ENCODE peak calls at places on chromosomes 2 and 18, in six cellular contexts. One of them, this sample, is unnamed. For H3K4me1, the result is how much of the 10 kb centered on the place peaks cover.

GRCh38 chr2:195533771-195534642 is 123.0 kb upstream of the SLC39A10 start:
- DNase-seq in fibroblast of lung: peak
- DNase-seq in PC-3: peak
- DNase-seq in endodermal cell: peak
- DNase-seq in colonic mucosa: no peak
- DNase-seq in SK-N-SH: no peak
- DNase-seq in this sample: peak

GRCh38 chr2:75431276-75431675 is 129.5 kb downstream of the EVA1A start:
- DNase-seq in fibroblast of lung: no peak
- DNase-seq in PC-3: no peak
- DNase-seq in endodermal cell: no peak
- DNase-seq in colonic mucosa: no peak
- DNase-seq in SK-N-SH: no peak
- DNase-seq in this sample: no peak

GRCh38 chr2:216535454-216535995 is 36.9 kb downstream of the RPL37A start:
- DNase-seq in fibroblast of lung: peak
- DNase-seq in PC-3: peak
- DNase-seq in endodermal cell: peak
- DNase-seq in colonic mucosa: no peak
- DNase-seq in SK-N-SH: no peak
- DNase-seq in this sample: peak

GRCh38 chr18:74451148-74451547 is 6.0 kb downstream of the DIPK1C start:
- DNase-seq in fibroblast of lung: no peak
- DNase-seq in PC-3: no peak
- DNase-seq in endodermal cell: no peak
- DNase-seq in colonic mucosa: no peak
- DNase-seq in SK-N-SH: no peak
- DNase-seq in this sample: no peak

GRCh38 chr2:83103602-83104001 is 1355.5 kb downstream of the SUCLG1 start:
- DNase-seq in fibroblast of lung: peak
- DNase-seq in PC-3: peak
- DNase-seq in endodermal cell: no peak
- DNase-seq in colonic mucosa: no peak
- DNase-seq in SK-N-SH: no peak
- DNase-seq in this sample: peak

GRCh38 chr2:32479224-32479623 is 122.4 kb downstream of the BIRC6 start:
- DNase-seq in fibroblast of lung: peak
- DNase-seq in PC-3: no peak
- DNase-seq in endodermal cell: no peak
- DNase-seq in colonic mucosa: no peak
- DNase-seq in SK-N-SH: no peak
- DNase-seq in this sample: peak

GRCh38 chr2:9336209-9336533 is 87.2 kb downstream of the ITGB1BP1 start:
- DNase-seq in fibroblast of lung: peak
- DNase-seq in PC-3: no peak
- DNase-seq in endodermal cell: no peak
- DNase-seq in colonic mucosa: no peak
- DNase-seq in SK-N-SH: peak
- DNase-seq in this sample: no peak

GRCh38 chr2:98219152-98219551 is 127.1 kb upstream of the CNGA3 start:
- DNase-seq in fibroblast of lung: no peak
- DNase-seq in PC-3: no peak
- DNase-seq in endodermal cell: no peak
- DNase-seq in colonic mucosa: no peak
- DNase-seq in SK-N-SH: no peak
- DNase-seq in this sample: no peak

GRCh38 chr18:79708412-79708811 is 28.8 kb downstream of the CTDP1 start:
- DNase-seq in fibroblast of lung: no peak
- DNase-seq in PC-3: no peak
- DNase-seq in endodermal cell: no peak
- DNase-seq in colonic mucosa: no peak
- DNase-seq in SK-N-SH: no peak
- DNase-seq in this sample: no peak

GRCh38 chr18:240175-240574 is 27.7 kb downstream of the THOC1 start:
- DNase-seq in fibroblast of lung: peak
- DNase-seq in PC-3: no peak
- DNase-seq in endodermal cell: no peak
- DNase-seq in colonic mucosa: no peak
- DNase-seq in SK-N-SH: no peak
- DNase-seq in this sample: no peak

GRCh38 chr18:62788891-62789290 is 73.5 kb downstream of the PHLPP1 start:
- DNase-seq in fibroblast of lung: peak
- DNase-seq in PC-3: peak
- DNase-seq in endodermal cell: no peak
- DNase-seq in colonic mucosa: peak
- DNase-seq in SK-N-SH: no peak
- DNase-seq in this sample: peak

GRCh38 chr2:50004667-50005066 is 850.4 kb upstream of the FSHR start:
- DNase-seq in fibroblast of lung: peak
- DNase-seq in PC-3: no peak
- DNase-seq in endodermal cell: peak
- DNase-seq in colonic mucosa: no peak
- DNase-seq in SK-N-SH: no peak
- DNase-seq in this sample: no peak

GRCh38 chr2:201854221-201854801 is 48.0 kb downstream of the CDK15 start:
- DNase-seq in fibroblast of lung: peak
- DNase-seq in PC-3: peak
- DNase-seq in endodermal cell: no peak
- DNase-seq in colonic mucosa: no peak
- DNase-seq in SK-N-SH: no peak
- DNase-seq in this sample: peak

GRCh38 chr2:10620481-10620880 is 69.3 kb downstream of the NOL10 start:
- DNase-seq in fibroblast of lung: peak
- DNase-seq in PC-3: peak
- DNase-seq in endodermal cell: no peak
- DNase-seq in colonic mucosa: no peak
- DNase-seq in SK-N-SH: no peak
- DNase-seq in this sample: peak

GRCh38 chr2:36538345-36538744 is 59.6 kb downstream of the FEZ2 start:
- DNase-seq in fibroblast of lung: no peak
- DNase-seq in PC-3: no peak
- DNase-seq in endodermal cell: no peak
- DNase-seq in colonic mucosa: no peak
- DNase-seq in SK-N-SH: peak
- DNase-seq in this sample: no peak

GRCh38 chr2:225697936-225698335 is 298.4 kb downstream of the NYAP2 start:
- DNase-seq in fibroblast of lung: no peak
- DNase-seq in PC-3: no peak
- DNase-seq in endodermal cell: no peak
- DNase-seq in colonic mucosa: no peak
- DNase-seq in SK-N-SH: no peak
- DNase-seq in this sample: no peak

GRCh38 chr18:23998811-23999210 is 15.7 kb upstream of the TTC39C start:
- DNase-seq in fibroblast of lung: peak
- DNase-seq in PC-3: peak
- DNase-seq in endodermal cell: no peak
- DNase-seq in colonic mucosa: peak
- DNase-seq in SK-N-SH: no peak
- DNase-seq in this sample: no peak

GRCh38 chr18:45325791-45326190 is 289.5 kb upstream of the SLC14A2 start:
- DNase-seq in fibroblast of lung: no peak
- DNase-seq in PC-3: no peak
- DNase-seq in endodermal cell: no peak
- DNase-seq in colonic mucosa: no peak
- DNase-seq in SK-N-SH: no peak
- DNase-seq in this sample: no peak

GRCh38 chr2:130183500-130184373 is 1.7 kb downstream of the MZT2B start:
- DNase-seq in fibroblast of lung: peak
- DNase-seq in PC-3: no peak
- DNase-seq in endodermal cell: peak
- DNase-seq in colonic mucosa: no peak
- DNase-seq in SK-N-SH: peak
- DNase-seq in this sample: no peak

GRCh38 chr2:224311226-224311625 is 90.7 kb downstream of the FAM124B start:
- DNase-seq in fibroblast of lung: peak
- DNase-seq in PC-3: peak
- DNase-seq in endodermal cell: no peak
- DNase-seq in colonic mucosa: no peak
- DNase-seq in SK-N-SH: no peak
- DNase-seq in this sample: no peak

GRCh38 chr2:230869691-230870543 is 5.2 kb downstream of the ITM2C start:
- DNase-seq in fibroblast of lung: no peak
- DNase-seq in PC-3: no peak
- DNase-seq in endodermal cell: peak
- DNase-seq in colonic mucosa: peak
- DNase-seq in SK-N-SH: peak
- DNase-seq in this sample: no peak

GRCh38 chr18:35983818-35984217 is 11.3 kb downstream of the RMP24 start:
- DNase-seq in fibroblast of lung: peak
- DNase-seq in PC-3: no peak
- DNase-seq in endodermal cell: no peak
- DNase-seq in colonic mucosa: no peak
- DNase-seq in SK-N-SH: no peak
- DNase-seq in this sample: peak

GRCh38 chr2:182318466-182319309 is 108.1 kb downstream of the PDE1A start:
- DNase-seq in fibroblast of lung: peak
- DNase-seq in PC-3: no peak
- DNase-seq in endodermal cell: no peak
- DNase-seq in colonic mucosa: no peak
- DNase-seq in SK-N-SH: no peak
- DNase-seq in this sample: peak

GRCh38 chr2:207219716-207220414 is 54.1 kb upstream of the KLF7 start:
- DNase-seq in fibroblast of lung: peak
- DNase-seq in PC-3: peak
- DNase-seq in endodermal cell: no peak
- DNase-seq in colonic mucosa: no peak
- DNase-seq in SK-N-SH: no peak
- DNase-seq in this sample: peak

GRCh38 chr2:156563994-156564753 is 128.0 kb downstream of the GPD2 start:
- DNase-seq in fibroblast of lung: peak
- DNase-seq in PC-3: no peak
- DNase-seq in endodermal cell: no peak
- DNase-seq in colonic mucosa: no peak
- DNase-seq in SK-N-SH: no peak
- DNase-seq in this sample: no peak

GRCh38 chr2:156561326-156561725 is 125.1 kb downstream of the GPD2 start:
- DNase-seq in fibroblast of lung: no peak
- DNase-seq in PC-3: no peak
- DNase-seq in endodermal cell: no peak
- DNase-seq in colonic mucosa: no peak
- DNase-seq in SK-N-SH: no peak
- DNase-seq in this sample: no peak

GRCh38 chr2:156562136-156562535 is 126.0 kb downstream of the GPD2 start:
- DNase-seq in fibroblast of lung: no peak
- DNase-seq in PC-3: no peak
- DNase-seq in endodermal cell: no peak
- DNase-seq in colonic mucosa: no peak
- DNase-seq in SK-N-SH: no peak
- DNase-seq in this sample: no peak

GRCh38 chr2:156565066-156565710 is 129.0 kb downstream of the GPD2 start:
- DNase-seq in fibroblast of lung: peak
- DNase-seq in PC-3: peak
- DNase-seq in endodermal cell: no peak
- DNase-seq in colonic mucosa: no peak
- DNase-seq in SK-N-SH: no peak
- DNase-seq in this sample: peak
- H3K9ac ChIP-seq in fibroblast of lung: no peak
- H3K9ac ChIP-seq in PC-3: no peak
- H3K9ac ChIP-seq in endodermal cell: no peak
- H3K9ac ChIP-seq in colonic mucosa: no peak
- H3K9ac ChIP-seq in SK-N-SH: no peak
- H3K9ac ChIP-seq in this sample: no peak

GRCh38 chr2:15313657-15314056 is 247.5 kb downstream of the NBAS start:
- DNase-seq in fibroblast of lung: peak
- DNase-seq in PC-3: peak
- DNase-seq in endodermal cell: no peak
- DNase-seq in colonic mucosa: no peak
- DNase-seq in SK-N-SH: no peak
- DNase-seq in this sample: no peak
- H3K4me1 ChIP-seq in fibroblast of lung: under half
- H3K4me1 ChIP-seq in PC-3: under half
- H3K4me1 ChIP-seq in endodermal cell: under half
- H3K4me1 ChIP-seq in colonic mucosa: under half
- H3K4me1 ChIP-seq in SK-N-SH: under half
- H3K4me1 ChIP-seq in this sample: under half

GRCh38 chr2:145305854-145306253 is 785.9 kb upstream of the ZEB2 start:
- DNase-seq in fibroblast of lung: no peak
- DNase-seq in PC-3: no peak
- DNase-seq in endodermal cell: no peak
- DNase-seq in colonic mucosa: no peak
- DNase-seq in SK-N-SH: no peak
- DNase-seq in this sample: no peak

GRCh38 chr2:145304501-145304900 is 784.6 kb upstream of the ZEB2 start:
- DNase-seq in fibroblast of lung: no peak
- DNase-seq in PC-3: no peak
- DNase-seq in endodermal cell: no peak
- DNase-seq in colonic mucosa: no peak
- DNase-seq in SK-N-SH: no peak
- DNase-seq in this sample: no peak
- H3K4me3 ChIP-seq in fibroblast of lung: no peak
- H3K4me3 ChIP-seq in PC-3: no peak
- H3K4me3 ChIP-seq in endodermal cell: no peak
- H3K4me3 ChIP-seq in colonic mucosa: no peak
- H3K4me3 ChIP-seq in SK-N-SH: no peak
- H3K4me3 ChIP-seq in this sample: no peak

GRCh38 chr2:160409480-160409879 is 84.1 kb downstream of the RBMS1 start:
- DNase-seq in fibroblast of lung: peak
- DNase-seq in PC-3: no peak
- DNase-seq in endodermal cell: no peak
- DNase-seq in colonic mucosa: no peak
- DNase-seq in SK-N-SH: no peak
- DNase-seq in this sample: no peak

GRCh38 chr2:160407393-160408204 is 86.0 kb downstream of the RBMS1 start:
- DNase-seq in fibroblast of lung: peak
- DNase-seq in PC-3: peak
- DNase-seq in endodermal cell: peak
- DNase-seq in colonic mucosa: peak
- DNase-seq in SK-N-SH: peak
- DNase-seq in this sample: peak

GRCh38 chr2:160408205-160408561 is 85.4 kb downstream of the RBMS1 start:
- DNase-seq in fibroblast of lung: no peak
- DNase-seq in PC-3: no peak
- DNase-seq in endodermal cell: no peak
- DNase-seq in colonic mucosa: peak
- DNase-seq in SK-N-SH: no peak
- DNase-seq in this sample: no peak

GRCh38 chr2:160406591-160407392 is 86.8 kb downstream of the RBMS1 start:
- DNase-seq in fibroblast of lung: peak
- DNase-seq in PC-3: peak
- DNase-seq in endodermal cell: peak
- DNase-seq in colonic mucosa: peak
- DNase-seq in SK-N-SH: peak
- DNase-seq in this sample: peak

DNA sequence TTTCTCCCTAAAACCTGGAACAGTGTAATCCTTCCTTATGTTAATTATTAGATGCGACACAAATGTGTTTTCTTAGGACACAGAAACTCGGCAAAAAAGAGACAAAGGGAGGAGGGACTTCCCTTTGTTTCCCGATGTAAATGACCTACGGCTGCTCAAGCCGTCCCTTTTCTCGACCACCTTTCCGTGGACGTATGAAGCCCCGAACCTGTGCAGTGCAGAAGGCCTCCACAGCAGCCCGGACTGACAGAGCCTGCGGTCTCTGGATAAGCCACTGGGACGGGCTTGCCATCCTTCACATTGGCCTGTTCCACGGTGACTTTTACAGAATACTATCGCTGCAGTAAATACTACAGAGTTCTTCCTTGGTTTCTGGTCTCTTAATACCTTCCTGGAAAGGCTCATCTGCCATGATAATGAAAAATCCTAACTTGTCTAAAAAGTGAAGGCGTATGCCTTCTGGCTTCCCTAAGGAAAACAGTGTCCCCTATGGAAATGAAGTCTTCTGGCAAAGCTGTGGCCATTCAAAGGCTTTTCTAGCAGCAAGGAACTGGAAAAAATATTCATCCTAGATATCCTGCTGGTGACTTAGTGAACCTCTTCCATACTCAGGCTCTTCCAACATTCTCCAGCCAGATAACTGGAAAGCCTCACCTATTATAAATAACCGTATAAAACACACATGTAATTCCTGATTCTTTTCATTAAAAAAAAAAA is 84.9 kb downstream of the RBMS1 start:
- DNase-seq in fibroblast of lung: no peak
- DNase-seq in PC-3: no peak
- DNase-seq in endodermal cell: peak
- DNase-seq in colonic mucosa: no peak
- DNase-seq in SK-N-SH: peak
- DNase-seq in this sample: no peak
- H3K9ac ChIP-seq in fibroblast of lung: peak
- H3K9ac ChIP-seq in PC-3: peak
- H3K9ac ChIP-seq in endodermal cell: peak
- H3K9ac ChIP-seq in colonic mucosa: no peak
- H3K9ac ChIP-seq in SK-N-SH: peak
- H3K9ac ChIP-seq in this sample: peak

This sample was measured in adipocyte.